ENCODE peak calls at places on chromosome 13, in four cellular contexts. E is type B pancreatic cell; O is lower lobe of right lung; V is stimulated activated CD4-positive, alpha-beta T cell treated with anti-CD3 and anti-CD28 coated beads, Interleukin-15, amount 100 ng/mL, for 24 hours. A is an unnamed sample.

GRCh38 chr13:50945669-50946068 is 36.1 kb downstream of the RNASEH2B start:
- DNase-seq in V (no peak), E (no peak), O (no peak), A (no peak)

GRCh38 chr13:50511877-50512332 is 331.6 kb downstream of the DLEU7 start:
- DNase-seq in E (no peak), V (no peak), O (no peak), A (no peak)

GRCh38 chr13:31739226-31739625 is at the start of gene RXFP2:
- DNase-seq in E (no peak), V (no peak), O (no peak), A (no peak)

GRCh38 chr13:38348890-38349289 is 761 bp upstream of the UFM1 start:
- DNase-seq in V (peak), E (no peak), O (no peak), A (no peak)

GRCh38 chr13:29875646-29876045 is 25.2 kb upstream of the UBL3 start:
- DNase-seq in E (no peak), O (no peak), V (no peak), A (no peak)

GRCh38 chr13:113239357-113239756 is 29.9 kb downstream of the CUL4A start:
- DNase-seq in V (no peak), O (no peak), E (no peak), A (no peak)

GRCh38 chr13:74465279-74465678 is 331.1 kb upstream of the KLF12 start:
- DNase-seq in O (no peak), E (no peak), V (no peak), A (peak)

GRCh38 chr13:93108111-93108581 is 118.5 kb upstream of the GPC6 start:
- DNase-seq in O (no peak), V (no peak), E (no peak), A (no peak)

GRCh38 chr13:80161896-80162295 is 179.0 kb downstream of the SPRY2 start:
- DNase-seq in O (no peak), V (no peak), E (no peak), A (no peak)

GRCh38 chr13:40483601-40484000 is 182.8 kb downstream of the FOXO1 start:
- DNase-seq in O (no peak), E (no peak), V (no peak), A (no peak)

GRCh38 chr13:44976949-44977583 is 12.2 kb downstream of the NUFIP1 start:
- DNase-seq in E (no peak), V (no peak), O (no peak), A (no peak)

GRCh38 chr13:28641600-28641926 is 17.4 kb upstream of the POMP start:
- DNase-seq in O (no peak), E (no peak), V (no peak), A (no peak)

GRCh38 chr13:40206241-40207109 is 460.0 kb downstream of the FOXO1 start:
- DNase-seq in V (peak), O (no peak), E (no peak), A (no peak)

GRCh38 chr13:31786011-31786410 is 46.7 kb downstream of the RXFP2 start:
- DNase-seq in E (no peak), O (no peak), V (no peak), A (no peak)

GRCh38 chr13:49444517-49445395 is 682 bp downstream of the SETDB2 start:
- DNase-seq in O (no peak), V (peak), E (no peak), A (peak)

GRCh38 chr13:27794075-27794691 is 1.9 kb downstream of the GSX1 start:
- DNase-seq in E (no peak), V (no peak), O (no peak), A (no peak)

GRCh38 chr13:33205804-33206221 is 79.7 kb downstream of the STARD13 start:
- DNase-seq in V (no peak), E (no peak), O (no peak), A (peak)

GRCh38 chr13:105773887-105774538 is 761.4 kb downstream of the EFNB2 start:
- DNase-seq in O (no peak), V (no peak), E (no peak), A (no peak)

GRCh38 chr13:89343165-89343564 is 1672.0 kb downstream of the SLITRK5 start:
- DNase-seq in O (no peak), E (no peak), V (no peak), A (no peak)

GRCh38 chr13:104318121-104318520 is 1251.9 kb upstream of the SLC10A2 start:
- DNase-seq in O (no peak), V (no peak), E (no peak), A (peak)

GRCh38 chr13:23330356-23330755 is 103.1 kb downstream of the SACS start:
- DNase-seq in O (no peak), E (no peak), V (no peak), A (no peak)

GRCh38 chr13:25922373-25922772 is 129.4 kb downstream of the SHISA2 start:
- DNase-seq in V (no peak), E (no peak), O (no peak), A (peak)

GRCh38 chr13:110113284-110113764 is 193.6 kb downstream of the COL4A1 start:
- DNase-seq in O (no peak), V (no peak), E (no peak), A (no peak)

GRCh38 chr13:91280806-91281205 is 66.7 kb upstream of the MIR17HG start:
- DNase-seq in V (no peak), O (no peak), E (no peak), A (no peak)

GRCh38 chr13:101738336-101738735 is 285.9 kb downstream of the ITGBL1 start:
- DNase-seq in V (no peak), O (no peak), E (no peak), A (no peak)

GRCh38 chr13:31605076-31605858 is 134.1 kb upstream of the RXFP2 start:
- DNase-seq in E (no peak), V (no peak), O (no peak), A (no peak)

GRCh38 chr13:41654800-41655199 is 197.4 kb downstream of the RGCC start:
- DNase-seq in E (no peak), V (no peak), O (no peak), A (no peak)

GRCh38 chr13:62375653-62376052 is 960.0 kb upstream of the PCDH20 start:
- DNase-seq in O (no peak), V (no peak), E (no peak), A (no peak)

GRCh38 chr13:112740502-112741131 is 50.8 kb downstream of the ATP11A start:
- DNase-seq in E (no peak), O (no peak), V (no peak), A (peak)

GRCh38 chr13:48400820-48401219 is 12.1 kb downstream of the LPAR6 start:
- DNase-seq in V (no peak), E (no peak), O (no peak), A (no peak)

GRCh38 chr13:100440756-100441421 is 147.7 kb downstream of the GGACT start:
- DNase-seq in E (no peak), O (no peak), V (no peak), A (peak)

GRCh38 chr13:23799945-23800344 is 89.3 kb downstream of the MIPEP start:
- DNase-seq in O (no peak), E (no peak), V (no peak), A (peak)

GRCh38 chr13:24654741-24655140 is 25.5 kb upstream of the ATP12A start:
- DNase-seq in E (no peak), O (no peak), V (no peak), A (no peak)

GRCh38 chr13:30049692-30050091 is 199.3 kb upstream of the UBL3 start:
- DNase-seq in O (no peak), E (no peak), V (peak), A (no peak)

GRCh38 chr13:95485518-95486144 is 66.9 kb upstream of the CLDN10 start:
- DNase-seq in V (no peak), E (no peak), O (no peak), A (no peak)

A was measured in SJCRH30.